ENCODE peak calls at places on chromosomes 13 and 19, in eight cellular contexts. M is coronary artery, Z is choroid plexus epithelial cell, L is AG10803, W is GM12865, Q is thyroid gland, K is thoracic aorta, X is cardiac fibroblast. E is an unnamed sample.

GRCh38 chr19:48671456-48671995 is 1.3 kb downstream of the NTN5 start:
- DNase-seq in Q (no peak), Z (no peak), W (no peak), K (no peak), L (no peak), M (no peak), X (no peak), E (no peak)

GRCh38 chr19:806815-807421 is 9.7 kb downstream of the PTBP1 start:
- DNase-seq in K (no peak), L (no peak), Z (no peak), W (no peak), X (no peak), M (no peak), Q (no peak), E (no peak)

GRCh38 chr13:27012482-27013197 is 159.0 kb downstream of the USP12 start:
- DNase-seq in M (no peak), Q (no peak), W (no peak), X (peak), L (peak), K (no peak), Z (peak), E (peak)

GRCh38 chr19:29591670-29592069 is 14.4 kb upstream of the POP4 start:
- DNase-seq in K (no peak), X (no peak), M (no peak), W (no peak), L (no peak), Q (no peak), Z (no peak), E (no peak)

GRCh38 chr13:113074876-113075275 is 30.7 kb upstream of the F7 start:
- DNase-seq in K (no peak), Q (no peak), L (no peak), Z (no peak), M (no peak), X (no peak), W (no peak), E (no peak)

GRCh38 chr13:58397596-58398387 is 766.2 kb downstream of the PCDH17 start:
- DNase-seq in Z (no peak), Q (no peak), W (no peak), M (no peak), X (no peak), L (no peak), K (no peak), E (no peak)

GRCh38 chr13:72960541-72960940 is 98.3 kb upstream of the KLF5 start:
- DNase-seq in X (no peak), Q (peak), K (no peak), L (no peak), M (no peak), Z (no peak), W (no peak), E (no peak)

GRCh38 chr13:59684105-59684504 is 479.6 kb downstream of the DIAPH3 start:
- DNase-seq in M (no peak), X (no peak), W (no peak), K (no peak), Z (no peak), Q (no peak), L (no peak), E (no peak)

GRCh38 chr13:40536443-40537113 is 129.9 kb downstream of the FOXO1 start:
- DNase-seq in Q (peak), Z (no peak), K (no peak), X (no peak), L (no peak), W (no peak), M (no peak), E (no peak)

GRCh38 chr19:51693246-51693645 is at the start of gene SPACA6:
- DNase-seq in L (no peak), Z (no peak), K (no peak), X (no peak), W (no peak), Q (no peak), M (no peak), E (no peak)
- H3K4me3 ChIP-seq in L (peak), Z (peak), K (peak), X (peak), W (no peak), Q (no peak), M (peak), E (peak)

GRCh38 chr13:43134896-43135295 is 111.5 kb downstream of the DNAJC15 start:
- DNase-seq in Q (no peak), L (no peak), W (no peak), X (no peak), Z (no peak), K (no peak), M (no peak), E (no peak)

GRCh38 chr13:43133792-43134191 is 110.4 kb downstream of the DNAJC15 start:
- DNase-seq in L (no peak), K (no peak), Q (no peak), W (no peak), X (no peak), Z (no peak), M (no peak), E (no peak)

GRCh38 chr13:43129511-43130130 is 106.2 kb downstream of the DNAJC15 start:
- DNase-seq in Z (no peak), X (no peak), K (no peak), L (no peak), Q (no peak), M (no peak), W (no peak), E (no peak)

GRCh38 chr13:43132911-43133310 is 109.5 kb downstream of the DNAJC15 start:
- DNase-seq in M (no peak), Z (no peak), Q (no peak), X (no peak), W (no peak), K (no peak), L (no peak), E (no peak)

GRCh38 chr13:43132228-43132627 is 108.8 kb downstream of the DNAJC15 start:
- DNase-seq in M (no peak), Z (peak), L (no peak), W (peak), X (peak), Q (peak), K (no peak), E (no peak)
- TF ChIP-seq CTCF in M (no peak), Z (peak), L (peak), W (peak), X (peak), Q (no peak), K (no peak), E (peak)

GRCh38 chr19:3060852-3061182 is 1.5 kb downstream of the TLE5 start:
- DNase-seq in K (no peak), M (no peak), L (no peak), Z (no peak), Q (no peak), X (no peak), W (no peak), E (no peak)
- H3K4me3 ChIP-seq in K (peak), M (peak), L (peak), Z (peak), Q (peak), X (peak), W (peak), E (peak)

GRCh38 chr19:13152854-13153626 is 2.8 kb downstream of the IER2 start:
- DNase-seq in Q (peak), W (peak), X (peak), Z (peak), L (peak), M (peak), K (peak), E (peak)

GRCh38 chr19:13152356-13152853 is 2.2 kb downstream of the IER2 start:
- DNase-seq in L (no peak), X (no peak), Q (no peak), K (no peak), M (no peak), Z (no peak), W (no peak), E (no peak)

GRCh38 chr19:13150187-13150918 is at the start of the genes IER2 and STX10:
- DNase-seq in M (peak), L (peak), K (peak), X (peak), Q (peak), Z (peak), W (peak), E (peak)

GRCh38 chr19:13150919-13151604 is 851 bp downstream of the IER2 start:
- DNase-seq in X (no peak), L (no peak), Z (no peak), M (peak), Q (peak), W (no peak), K (no peak), E (no peak)

DNA sequence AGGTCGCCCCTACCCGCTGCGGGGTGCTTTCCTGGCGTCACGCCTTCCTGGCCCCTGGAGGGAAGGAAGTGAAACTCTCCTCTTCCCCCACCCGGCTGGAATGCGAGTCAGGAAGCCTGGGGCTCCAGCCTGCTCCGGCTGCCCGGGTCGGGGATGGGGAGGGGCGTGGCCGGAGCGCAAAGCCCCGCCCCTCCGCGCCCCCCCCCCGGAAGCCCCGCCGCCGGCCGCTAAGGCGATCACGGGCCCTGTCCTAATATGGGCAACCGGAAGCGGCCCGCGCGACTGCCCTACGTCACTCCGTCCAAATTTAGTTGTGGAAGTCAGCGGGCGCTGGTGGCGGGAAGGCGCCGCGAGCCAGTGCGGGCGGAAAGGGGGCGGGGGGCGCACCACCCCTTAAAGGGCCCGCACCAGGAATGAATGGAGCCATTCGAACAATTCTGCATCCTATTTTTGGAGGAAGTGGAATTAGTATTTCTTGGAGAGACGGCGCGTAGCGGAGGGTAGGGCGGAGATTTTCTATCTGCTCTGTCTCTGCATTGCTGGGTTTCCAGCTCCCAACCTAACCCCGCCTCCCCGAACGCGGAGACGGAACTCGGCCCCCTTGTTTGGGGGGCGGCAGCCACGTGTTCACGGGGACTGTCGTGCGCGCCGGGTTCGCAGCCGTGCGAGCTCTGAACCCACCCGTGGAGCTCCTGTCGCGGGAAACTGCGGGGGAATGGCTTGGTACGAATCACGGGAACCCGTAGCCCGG is 1.6 kb downstream of the IER2 start:
- DNase-seq in Z (peak), W (peak), M (peak), Q (peak), K (peak), L (peak), X (peak), E (peak)
- TF ChIP-seq CTCF in Z (peak), W (no peak), M (no peak), Q (no peak), K (peak), L (peak), X (no peak), E (peak)

GRCh38 chr19:11089254-11090013 is at the start of gene LDLR:
- DNase-seq in Z (peak), W (peak), X (peak), L (peak), K (peak), M (peak), Q (peak), E (peak)

GRCh38 chr19:11091343-11092153 is 2.3 kb downstream of the LDLR start:
- DNase-seq in Z (peak), K (peak), M (peak), X (peak), W (peak), Q (no peak), L (peak), E (peak)

GRCh38 chr19:11090264-11091032 is 1.2 kb downstream of the LDLR start:
- DNase-seq in W (peak), L (peak), M (peak), X (peak), Z (peak), K (peak), Q (peak), E (peak)

GRCh38 chr19:11087870-11088507 is 1.3 kb upstream of the LDLR start:
- DNase-seq in X (no peak), L (no peak), K (no peak), M (no peak), Z (no peak), W (no peak), Q (no peak), E (no peak)

GRCh38 chr19:11088508-11089253 is 582 bp upstream of the LDLR start:
- DNase-seq in X (peak), K (no peak), M (no peak), L (peak), W (peak), Z (peak), Q (peak), E (no peak)
- H3K4me3 ChIP-seq in X (peak), K (peak), M (peak), L (peak), W (peak), Z (peak), Q (peak), E (peak)

DNA sequence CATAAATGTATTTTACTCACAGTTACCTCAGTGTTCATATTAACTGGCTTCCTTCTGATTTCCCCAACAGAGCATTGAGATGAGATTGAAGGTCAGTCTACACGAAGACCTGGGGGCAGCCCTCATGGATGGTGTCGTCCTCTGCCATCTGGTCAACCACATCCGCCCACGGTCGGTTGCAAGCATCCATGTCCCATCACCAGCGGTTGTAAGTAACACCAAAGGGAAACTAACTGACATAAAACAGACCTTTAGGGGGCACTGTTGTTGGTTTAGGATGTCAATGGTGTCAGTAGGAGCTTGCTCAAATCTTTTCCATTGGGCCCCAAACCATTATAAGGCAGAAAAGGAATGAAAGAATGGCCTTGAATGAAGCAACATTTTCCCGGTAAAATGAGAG is 68.2 kb downstream of the ESD start:
- DNase-seq in X (peak), Z (peak), K (no peak), W (peak), M (no peak), L (no peak), Q (no peak), E (no peak)
- TF ChIP-seq CTCF in X (peak), Z (peak), K (no peak), W (peak), M (no peak), L (peak), Q (no peak), E (no peak)

GRCh38 chr13:110305949-110306339 is 1.0 kb downstream of the COL4A1 start:
- DNase-seq in Q (peak), L (peak), K (no peak), Z (no peak), W (no peak), X (peak), M (peak), E (no peak)
- H3K4me3 ChIP-seq in Q (peak), L (peak), K (peak), Z (peak), W (no peak), X (peak), M (peak), E (peak)